ENCODE peak calls at places on chromosome 7, in nine cellular contexts. One of them, this sample, is unnamed.

GRCh38 chr7:44177570-44178131 is 11.6 kb downstream of the GCK start:
- DNase-seq in astrocyte of the spinal cord: peak; percentile 70
- DNase-seq in left ventricle myocardium inferior: no peak
- DNase-seq in kidney: no peak
- DNase-seq in A549: no peak
- DNase-seq in fibroblast of lung: peak; percentile 68
- DNase-seq in body of pancreas: no peak
- DNase-seq in fibroblast of the aortic adventitia: peak; percentile 44
- DNase-seq in CD8-positive, alpha-beta T cell: no peak
- DNase-seq in this sample: no peak

GRCh38 chr7:157708896-157709295 is 372.1 kb downstream of the DNAJB6 start:
- DNase-seq in CD8-positive, alpha-beta T cell: no peak
- DNase-seq in fibroblast of the aortic adventitia: no peak
- DNase-seq in left ventricle myocardium inferior: no peak
- DNase-seq in kidney: no peak
- DNase-seq in fibroblast of lung: no peak
- DNase-seq in A549: no peak
- DNase-seq in body of pancreas: no peak
- DNase-seq in astrocyte of the spinal cord: no peak
- DNase-seq in this sample: no peak

GRCh38 chr7:35495377-35495776 is 199.6 kb downstream of the HERPUD2 start:
- DNase-seq in left ventricle myocardium inferior: no peak
- DNase-seq in astrocyte of the spinal cord: no peak
- DNase-seq in kidney: no peak
- DNase-seq in fibroblast of lung: no peak
- DNase-seq in A549: no peak
- DNase-seq in fibroblast of the aortic adventitia: no peak
- DNase-seq in body of pancreas: no peak
- DNase-seq in CD8-positive, alpha-beta T cell: no peak
- DNase-seq in this sample: no peak

GRCh38 chr7:35477609-35478008 is 217.3 kb downstream of the HERPUD2 start:
- DNase-seq in fibroblast of the aortic adventitia: no peak
- DNase-seq in A549: no peak
- DNase-seq in CD8-positive, alpha-beta T cell: no peak
- DNase-seq in fibroblast of lung: no peak
- DNase-seq in body of pancreas: no peak
- DNase-seq in left ventricle myocardium inferior: no peak
- DNase-seq in kidney: no peak
- DNase-seq in astrocyte of the spinal cord: no peak
- DNase-seq in this sample: no peak

GRCh38 chr7:15602236-15602635 is 40.4 kb upstream of the AGMO start:
- DNase-seq in A549: no peak
- DNase-seq in body of pancreas: no peak
- DNase-seq in left ventricle myocardium inferior: no peak
- DNase-seq in kidney: no peak
- DNase-seq in CD8-positive, alpha-beta T cell: no peak
- DNase-seq in fibroblast of the aortic adventitia: peak; percentile 12
- DNase-seq in astrocyte of the spinal cord: peak; percentile 17
- DNase-seq in fibroblast of lung: peak; percentile 4
- DNase-seq in this sample: no peak

GRCh38 chr7:4842302-4843064 is 19.3 kb downstream of the PAPOLB start:
- DNase-seq in fibroblast of lung: no peak
- DNase-seq in astrocyte of the spinal cord: no peak
- DNase-seq in left ventricle myocardium inferior: no peak
- DNase-seq in A549: no peak
- DNase-seq in body of pancreas: peak; percentile 57
- DNase-seq in kidney: no peak
- DNase-seq in fibroblast of the aortic adventitia: no peak
- DNase-seq in CD8-positive, alpha-beta T cell: no peak
- DNase-seq in this sample: peak; percentile 55

GRCh38 chr7:2193120-2193519 is 39.6 kb downstream of the MAD1L1 start:
- DNase-seq in fibroblast of the aortic adventitia: no peak
- DNase-seq in fibroblast of lung: no peak
- DNase-seq in left ventricle myocardium inferior: no peak
- DNase-seq in astrocyte of the spinal cord: no peak
- DNase-seq in kidney: no peak
- DNase-seq in CD8-positive, alpha-beta T cell: no peak
- DNase-seq in body of pancreas: no peak
- DNase-seq in A549: no peak
- DNase-seq in this sample: no peak

GRCh38 chr7:96088579-96088978 is 233.3 kb downstream of the SLC25A13 start:
- DNase-seq in fibroblast of lung: peak; percentile 20
- DNase-seq in kidney: no peak
- DNase-seq in left ventricle myocardium inferior: no peak
- DNase-seq in body of pancreas: no peak
- DNase-seq in fibroblast of the aortic adventitia: peak; percentile 8
- DNase-seq in astrocyte of the spinal cord: peak; percentile 7
- DNase-seq in A549: no peak
- DNase-seq in CD8-positive, alpha-beta T cell: no peak
- DNase-seq in this sample: no peak

GRCh38 chr7:138798836-138799235 is 840 bp upstream of the ATP6V0A4 start:
- DNase-seq in kidney: no peak
- DNase-seq in fibroblast of lung: no peak
- DNase-seq in A549: no peak
- DNase-seq in CD8-positive, alpha-beta T cell: no peak
- DNase-seq in astrocyte of the spinal cord: no peak
- DNase-seq in fibroblast of the aortic adventitia: no peak
- DNase-seq in left ventricle myocardium inferior: no peak
- DNase-seq in body of pancreas: no peak
- DNase-seq in this sample: no peak

GRCh38 chr7:85773116-85773783 is 586.4 kb upstream of the SEMA3D start:
- DNase-seq in fibroblast of the aortic adventitia: peak; percentile 69
- DNase-seq in kidney: no peak
- DNase-seq in A549: no peak
- DNase-seq in astrocyte of the spinal cord: peak; percentile 71
- DNase-seq in left ventricle myocardium inferior: no peak
- DNase-seq in CD8-positive, alpha-beta T cell: no peak
- DNase-seq in body of pancreas: no peak
- DNase-seq in fibroblast of lung: peak; percentile 74
- DNase-seq in this sample: peak; percentile 55

GRCh38 chr7:99098824-99099498 is 44.9 kb downstream of the SMURF1 start:
- DNase-seq in fibroblast of the aortic adventitia: peak; percentile 71
- DNase-seq in astrocyte of the spinal cord: no peak
- DNase-seq in fibroblast of lung: no peak
- DNase-seq in A549: peak; percentile 54
- DNase-seq in body of pancreas: peak; percentile 53
- DNase-seq in CD8-positive, alpha-beta T cell: no peak
- DNase-seq in left ventricle myocardium inferior: no peak
- DNase-seq in kidney: no peak
- DNase-seq in this sample: peak; percentile 68

GRCh38 chr7:106773228-106773627 is 91.9 kb upstream of the PIK3CG start:
- DNase-seq in CD8-positive, alpha-beta T cell: no peak
- DNase-seq in fibroblast of lung: peak; percentile 58
- DNase-seq in astrocyte of the spinal cord: no peak
- DNase-seq in body of pancreas: no peak
- DNase-seq in A549: no peak
- DNase-seq in fibroblast of the aortic adventitia: no peak
- DNase-seq in left ventricle myocardium inferior: no peak
- DNase-seq in kidney: no peak
- DNase-seq in this sample: no peak

GRCh38 chr7:134900430-134900876 is 85.9 kb upstream of the AGBL3 start:
- DNase-seq in astrocyte of the spinal cord: no peak
- DNase-seq in body of pancreas: no peak
- DNase-seq in fibroblast of the aortic adventitia: no peak
- DNase-seq in left ventricle myocardium inferior: no peak
- DNase-seq in kidney: no peak
- DNase-seq in A549: no peak
- DNase-seq in CD8-positive, alpha-beta T cell: no peak
- DNase-seq in fibroblast of lung: no peak
- DNase-seq in this sample: no peak

GRCh38 chr7:123635551-123636359 is 19.9 kb upstream of the LMOD2 start:
- DNase-seq in fibroblast of lung: peak; percentile 26
- DNase-seq in astrocyte of the spinal cord: peak; percentile 55
- DNase-seq in body of pancreas: no peak
- DNase-seq in kidney: no peak
- DNase-seq in CD8-positive, alpha-beta T cell: no peak
- DNase-seq in left ventricle myocardium inferior: no peak
- DNase-seq in A549: peak; percentile 13
- DNase-seq in fibroblast of the aortic adventitia: peak; percentile 76
- DNase-seq in this sample: peak; percentile 63

GRCh38 chr7:82741493-82741892 is 297.9 kb upstream of the CACNA2D1 start:
- DNase-seq in kidney: no peak
- DNase-seq in astrocyte of the spinal cord: no peak
- DNase-seq in left ventricle myocardium inferior: no peak
- DNase-seq in fibroblast of the aortic adventitia: no peak
- DNase-seq in body of pancreas: no peak
- DNase-seq in CD8-positive, alpha-beta T cell: no peak
- DNase-seq in fibroblast of lung: no peak
- DNase-seq in A549: no peak
- DNase-seq in this sample: no peak

GRCh38 chr7:121501566-121501965 is 105.5 kb upstream of the FAM3C start:
- DNase-seq in kidney: no peak
- DNase-seq in A549: no peak
- DNase-seq in body of pancreas: no peak
- DNase-seq in fibroblast of the aortic adventitia: no peak
- DNase-seq in CD8-positive, alpha-beta T cell: no peak
- DNase-seq in left ventricle myocardium inferior: no peak
- DNase-seq in astrocyte of the spinal cord: no peak
- DNase-seq in fibroblast of lung: no peak
- DNase-seq in this sample: no peak

GRCh38 chr7:133164444-133164843 is 82.6 kb upstream of the CHCHD3 start:
- DNase-seq in kidney: no peak
- DNase-seq in fibroblast of lung: no peak
- DNase-seq in astrocyte of the spinal cord: no peak
- DNase-seq in fibroblast of the aortic adventitia: no peak
- DNase-seq in CD8-positive, alpha-beta T cell: no peak
- DNase-seq in left ventricle myocardium inferior: no peak
- DNase-seq in body of pancreas: no peak
- DNase-seq in A549: no peak
- DNase-seq in this sample: no peak
- H3K4me3 ChIP-seq in kidney: no peak overlapping the region
- H3K4me3 ChIP-seq in fibroblast of lung: no peak overlapping the region
- H3K4me3 ChIP-seq in astrocyte of the spinal cord: no peak overlapping the region
- H3K4me3 ChIP-seq in fibroblast of the aortic adventitia: no peak overlapping the region
- H3K4me3 ChIP-seq in CD8-positive, alpha-beta T cell: no peak overlapping the region
- H3K4me3 ChIP-seq in left ventricle myocardium inferior: no peak overlapping the region
- H3K4me3 ChIP-seq in body of pancreas: no peak overlapping the region
- H3K4me3 ChIP-seq in A549: no peak overlapping the region
- H3K4me3 ChIP-seq in this sample: no peak overlapping the region

GRCh38 chr7:10128748-10129147 is 844.9 kb upstream of the PHF14 start:
- DNase-seq in kidney: no peak
- DNase-seq in CD8-positive, alpha-beta T cell: no peak
- DNase-seq in fibroblast of lung: peak; percentile 3
- DNase-seq in left ventricle myocardium inferior: no peak
- DNase-seq in body of pancreas: no peak
- DNase-seq in astrocyte of the spinal cord: peak; percentile 1
- DNase-seq in A549: no peak
- DNase-seq in fibroblast of the aortic adventitia: no peak
- DNase-seq in this sample: no peak
- TF ChIP-seq CTCF in kidney: no peak
- TF ChIP-seq CTCF in CD8-positive, alpha-beta T cell: no peak
- TF ChIP-seq CTCF in fibroblast of lung: no peak
- TF ChIP-seq CTCF in left ventricle myocardium inferior: peak; percentile 22
- TF ChIP-seq CTCF in body of pancreas: peak; percentile 32
- TF ChIP-seq CTCF in astrocyte of the spinal cord: peak; percentile 19
- TF ChIP-seq CTCF in A549: no peak
- TF ChIP-seq CTCF in fibroblast of the aortic adventitia: no peak
- TF ChIP-seq CTCF in this sample: no peak

GRCh38 chr7:90401989-90402388 is 1.3 kb upstream of the CLDN12 start:
- DNase-seq in left ventricle myocardium inferior: no peak
- DNase-seq in astrocyte of the spinal cord: no peak
- DNase-seq in A549: no peak
- DNase-seq in fibroblast of lung: peak; percentile 7
- DNase-seq in body of pancreas: no peak
- DNase-seq in fibroblast of the aortic adventitia: peak; percentile 42
- DNase-seq in CD8-positive, alpha-beta T cell: no peak
- DNase-seq in kidney: no peak
- DNase-seq in this sample: peak; percentile 31
- H3K4me3 ChIP-seq in left ventricle myocardium inferior: no peak overlapping the region
- H3K4me3 ChIP-seq in astrocyte of the spinal cord: no peak overlapping the region
- H3K4me3 ChIP-seq in A549: no peak overlapping the region
- H3K4me3 ChIP-seq in fibroblast of lung: no peak overlapping the region
- H3K4me3 ChIP-seq in body of pancreas: no peak overlapping the region
- H3K4me3 ChIP-seq in fibroblast of the aortic adventitia: no peak overlapping the region
- H3K4me3 ChIP-seq in CD8-positive, alpha-beta T cell: no peak overlapping the region
- H3K4me3 ChIP-seq in kidney: no peak overlapping the region
- H3K4me3 ChIP-seq in this sample: no peak overlapping the region

DNA sequence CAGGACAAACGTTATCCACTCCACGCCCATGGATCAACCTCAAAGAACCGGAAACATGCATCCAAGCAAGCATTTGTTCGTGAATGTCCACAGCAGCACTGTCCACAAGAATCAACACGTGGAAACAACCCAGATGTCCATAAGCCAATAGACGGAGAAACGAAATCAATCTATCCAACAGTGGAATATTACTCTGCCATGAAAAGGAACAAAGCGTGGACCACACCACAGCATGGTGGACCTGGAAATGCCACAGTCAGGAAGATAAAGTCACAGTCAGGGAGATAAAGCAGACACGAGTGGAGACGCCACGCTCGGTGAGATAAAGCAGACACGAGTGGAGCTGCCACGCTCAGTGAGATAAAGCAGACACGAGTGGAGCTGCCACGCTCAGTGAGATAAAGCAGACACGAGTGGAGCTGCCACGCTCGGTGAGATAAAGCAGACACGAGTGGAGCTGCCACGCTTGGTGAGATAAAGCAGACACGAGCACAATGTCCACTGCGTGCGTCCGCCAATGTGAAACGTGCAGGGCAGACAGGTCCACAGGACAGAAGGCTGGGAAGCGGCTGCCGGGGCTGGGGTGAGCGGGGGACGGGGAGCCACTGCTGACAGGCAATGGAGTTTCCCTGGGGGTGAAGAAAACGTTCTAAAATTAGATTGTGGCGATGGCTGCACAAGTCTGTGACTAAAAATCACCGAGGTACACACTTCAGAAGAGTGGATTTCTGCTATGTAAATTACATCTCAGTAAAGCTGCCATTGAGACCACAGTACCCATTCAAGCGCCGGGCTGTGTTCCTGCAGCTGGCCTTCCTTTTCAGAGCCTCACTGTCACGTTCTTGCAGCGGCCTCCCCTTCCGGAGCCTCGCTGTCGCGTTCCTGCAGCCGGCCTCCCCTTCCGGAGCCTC is 10.6 kb downstream of the GPER1 start:
- DNase-seq in A549: no peak
- DNase-seq in CD8-positive, alpha-beta T cell: no peak
- DNase-seq in fibroblast of lung: no peak
- DNase-seq in body of pancreas: no peak
- DNase-seq in astrocyte of the spinal cord: no peak
- DNase-seq in fibroblast of the aortic adventitia: no peak
- DNase-seq in kidney: no peak
- DNase-seq in left ventricle myocardium inferior: no peak
- DNase-seq in this sample: no peak
- TF ChIP-seq CTCF in A549: no peak
- TF ChIP-seq CTCF in CD8-positive, alpha-beta T cell: no peak
- TF ChIP-seq CTCF in fibroblast of lung: no peak
- TF ChIP-seq CTCF in body of pancreas: no peak
- TF ChIP-seq CTCF in astrocyte of the spinal cord: no peak
- TF ChIP-seq CTCF in fibroblast of the aortic adventitia: no peak
- TF ChIP-seq CTCF in kidney: no peak
- TF ChIP-seq CTCF in left ventricle myocardium inferior: no peak
- TF ChIP-seq CTCF in this sample: no peak

This sample was measured in fibroblast of villous mesenchyme.